ENCODE peak calls at places on chromosome X, in nine cellular contexts. R, P, D, B, M, L, E, V and N are unnamed samples.

GRCh38 chrX:121052122-121052521 is 4.7 kb downstream of the GLUD2 start:
- DNase-seq in D (no peak), M (no peak), P (no peak), B (no peak), R (no peak), L (no peak), E (no peak), V (no peak), N (no peak)

GRCh38 chrX:17359500-17359899 is 15.5 kb upstream of the NHS start:
- DNase-seq in L (no peak), P (no peak), D (no peak), R (no peak), M (no peak), V (no peak), B (no peak), E (no peak), N (no peak)

GRCh38 chrX:73262991-73263390 is 48.3 kb upstream of the NAP1L2 start:
- DNase-seq in V (no peak), B (no peak), R (no peak), D (no peak), E (no peak), L (no peak), P (peak; percentile 30), M (peak; percentile 12), N (no peak)

GRCh38 chrX:107566603-107567262 is 61.6 kb upstream of the PRPS1 start:
- DNase-seq in R (no peak), P (no peak), B (no peak), L (no peak), D (no peak), E (no peak), V (no peak), M (no peak), N (no peak)

GRCh38 chrX:39855748-39856129 is 242.0 kb downstream of the BCOR start:
- DNase-seq in V (peak; percentile 42), E (no peak), P (no peak), D (peak; percentile 61), B (peak; percentile 79), L (peak; percentile 62), R (peak; percentile 58), M (peak; percentile 63), N (no peak)

GRCh38 chrX:152903589-152903988 is 5.7 kb downstream of the ZNF185 start:
- DNase-seq in L (no peak), B (no peak), P (no peak), R (no peak), D (no peak), M (no peak), V (no peak), E (no peak), N (no peak)

GRCh38 chrX:20742106-20742505 is 475.4 kb upstream of the RPS6KA3 start:
- DNase-seq in B (no peak), V (no peak), E (no peak), D (no peak), M (no peak), R (no peak), L (no peak), P (no peak), N (no peak)

GRCh38 chrX:18149454-18149853 is 71.2 kb downstream of the BEND2 start:
- DNase-seq in P (no peak), R (no peak), V (no peak), D (no peak), M (no peak), L (no peak), E (no peak), B (no peak), N (no peak)

GRCh38 chrX:72121381-72121780 is 10.3 kb downstream of the RTL5 start:
- DNase-seq in M (peak; percentile 85), D (no peak), E (no peak), P (no peak), B (peak; percentile 37), V (peak; percentile 60), R (peak; percentile 33), L (peak; percentile 42), N (no peak)

GRCh38 chrX:70755850-70756249 is 152.7 kb downstream of the TEX11 start:
- DNase-seq in M (no peak), V (no peak), E (no peak), L (no peak), D (peak; percentile 11), P (no peak), R (peak; percentile 41), B (peak; percentile 60), N (no peak)

GRCh38 chrX:131704136-131704695 is 160.3 kb downstream of the OR13H1 start:
- DNase-seq in L (peak; percentile 93), V (peak; percentile 22), D (no peak), M (peak; percentile 84), P (no peak), B (no peak), E (peak; percentile 81), R (peak; percentile 72), N (peak; percentile 81)

GRCh38 chrX:1593286-1594271 is 2.2 kb downstream of the AKAP17A start:
- DNase-seq in M (no peak), P (no peak), E (peak; percentile 31), R (no peak), B (no peak), D (no peak), L (no peak), V (peak; percentile 36), N (no peak)

GRCh38 chrX:132559101-132559500 is 70.3 kb upstream of the MBNL3 start:
- DNase-seq in V (no peak), D (no peak), L (no peak), P (no peak), B (no peak), E (no peak), M (no peak), R (no peak), N (no peak)

GRCh38 chrX:43882294-43882681 is at the start of gene MAOB:
- DNase-seq in D (peak; percentile 4), E (peak; percentile 35), L (peak; percentile 33), V (no peak), B (peak; percentile 12), P (peak; percentile 56), R (no peak), M (no peak), N (no peak)

GRCh38 chrX:24668111-24668510 is 21.0 kb upstream of the PCYT1B start:
- DNase-seq in M (no peak), P (no peak), D (no peak), B (no peak), E (no peak), R (no peak), V (no peak), L (no peak), N (no peak)

GRCh38 chrX:16444353-16444752 is 205.6 kb upstream of the S100G start:
- DNase-seq in M (no peak), V (no peak), D (no peak), E (no peak), R (no peak), L (no peak), P (no peak), B (no peak), N (no peak)

GRCh38 chrX:151983186-151983585 is 8.7 kb upstream of the GABRE start:
- DNase-seq in B (no peak), V (no peak), L (no peak), R (no peak), E (no peak), P (no peak), D (no peak), M (no peak), N (no peak)

GRCh38 chrX:34900691-34901090 is 41.9 kb upstream of the FAM47B start:
- DNase-seq in E (no peak), M (no peak), V (no peak), B (no peak), D (no peak), L (no peak), P (no peak), R (no peak), N (no peak)

GRCh38 chrX:20418379-20418778 is 151.7 kb upstream of the RPS6KA3 start:
- DNase-seq in P (no peak), L (no peak), E (no peak), V (no peak), B (peak; percentile 1), D (no peak), M (no peak), R (no peak), N (no peak)